ENCODE peak calls at places on chromosome 9, in eight cellular contexts. P is brain microvascular endothelial cell, E is neuronal stem cell, I is cardiac muscle cell, L is WERI-Rb-1, A is lung, G is GM23248, S is IMR-90. R is an unnamed sample. For H3K27me3, the result is how much of the 10 kb centered on the place peaks cover.

GRCh38 chr9:37555786-37556185 is 20.4 kb downstream of the FBXO10 start:
- DNase-seq in G (peak), P (peak), S (peak), I (peak), L (no peak), A (no peak), E (no peak), R (no peak)

GRCh38 chr9:35280394-35280793 is 118.6 kb downstream of the UNC13B start:
- DNase-seq in A (no peak), E (no peak), L (no peak), S (no peak), I (no peak), G (no peak), P (no peak), R (no peak)

GRCh38 chr9:27528886-27529315 is 713 bp downstream of the MOB3B start:
- DNase-seq in I (peak), G (peak), L (peak), S (no peak), P (no peak), A (no peak), E (peak), R (no peak)

GRCh38 chr9:8014987-8015682 is 215.6 kb upstream of the DMAC1 start:
- DNase-seq in I (no peak), G (no peak), E (no peak), A (no peak), S (no peak), L (no peak), P (no peak), R (no peak)

GRCh38 chr9:38482918-38483592 is 58.8 kb upstream of the IGFBPL1 start:
- DNase-seq in A (no peak), E (no peak), S (no peak), L (no peak), I (peak), P (no peak), G (no peak), R (peak)

GRCh38 chr9:87810691-87811178 is 71.9 kb upstream of the SPATA31E1 start:
- DNase-seq in P (no peak), A (no peak), S (no peak), G (no peak), L (no peak), E (no peak), I (no peak), R (no peak)

GRCh38 chr9:68844196-68844595 is 139.2 kb downstream of the PIP5K1B start:
- DNase-seq in P (no peak), E (no peak), A (no peak), L (no peak), S (no peak), I (no peak), G (no peak), R (no peak)

GRCh38 chr9:124786881-124787573 is 10.1 kb downstream of the OLFML2A start:
- DNase-seq in E (no peak), A (no peak), G (no peak), P (no peak), I (no peak), L (peak), S (no peak), R (peak)

GRCh38 chr9:123450096-123450495 is 94.1 kb downstream of the CRB2 start:
- DNase-seq in P (no peak), S (no peak), L (no peak), I (no peak), A (no peak), E (no peak), G (no peak), R (no peak)

GRCh38 chr9:17503196-17503595 is 75.7 kb upstream of the SH3GL2 start:
- DNase-seq in G (no peak), P (no peak), A (no peak), S (no peak), E (no peak), I (no peak), L (no peak), R (no peak)

GRCh38 chr9:134055981-134056461 is 11.8 kb downstream of the BRD3 start:
- DNase-seq in I (peak), S (peak), G (peak), P (no peak), A (peak), E (no peak), L (no peak), R (no peak)

GRCh38 chr9:73215249-73215648 is 63.6 kb downstream of the ANXA1 start:
- DNase-seq in L (no peak), P (no peak), A (no peak), G (no peak), E (no peak), S (no peak), I (no peak), R (no peak)

GRCh38 chr9:84111726-84112125 is 131.1 kb downstream of the RMI1 start:
- DNase-seq in A (no peak), L (no peak), I (peak), S (no peak), P (no peak), E (no peak), G (peak), R (peak)

GRCh38 chr9:113973226-113973625 is 97.1 kb downstream of the ZNF618 start:
- DNase-seq in I (no peak), P (no peak), A (no peak), L (no peak), S (no peak), E (no peak), G (no peak), R (peak)

GRCh38 chr9:92463989-92464388 is 18.3 kb downstream of the ASPN start:
- DNase-seq in G (peak), P (peak), S (peak), A (no peak), E (no peak), L (no peak), I (peak), R (no peak)

GRCh38 chr9:19411316-19411715 is 2.5 kb downstream of the ACER2 start:
- DNase-seq in P (peak), A (no peak), E (no peak), S (peak), L (no peak), G (peak), I (peak), R (no peak)

GRCh38 chr9:68844623-68845612 is 139.9 kb downstream of the PIP5K1B start:
- DNase-seq in L (peak), P (peak), G (peak), E (no peak), A (no peak), S (peak), I (peak), R (peak)

GRCh38 chr9:85859751-85860150 is 81.2 kb upstream of the NAA35 start:
- DNase-seq in L (no peak), I (no peak), A (no peak), S (no peak), P (no peak), G (no peak), E (no peak), R (no peak)
- H3K4me3 ChIP-seq in L (no peak), I (no peak), A (no peak), S (no peak), P (no peak), G (no peak), E (no peak), R (no peak)

DNA sequence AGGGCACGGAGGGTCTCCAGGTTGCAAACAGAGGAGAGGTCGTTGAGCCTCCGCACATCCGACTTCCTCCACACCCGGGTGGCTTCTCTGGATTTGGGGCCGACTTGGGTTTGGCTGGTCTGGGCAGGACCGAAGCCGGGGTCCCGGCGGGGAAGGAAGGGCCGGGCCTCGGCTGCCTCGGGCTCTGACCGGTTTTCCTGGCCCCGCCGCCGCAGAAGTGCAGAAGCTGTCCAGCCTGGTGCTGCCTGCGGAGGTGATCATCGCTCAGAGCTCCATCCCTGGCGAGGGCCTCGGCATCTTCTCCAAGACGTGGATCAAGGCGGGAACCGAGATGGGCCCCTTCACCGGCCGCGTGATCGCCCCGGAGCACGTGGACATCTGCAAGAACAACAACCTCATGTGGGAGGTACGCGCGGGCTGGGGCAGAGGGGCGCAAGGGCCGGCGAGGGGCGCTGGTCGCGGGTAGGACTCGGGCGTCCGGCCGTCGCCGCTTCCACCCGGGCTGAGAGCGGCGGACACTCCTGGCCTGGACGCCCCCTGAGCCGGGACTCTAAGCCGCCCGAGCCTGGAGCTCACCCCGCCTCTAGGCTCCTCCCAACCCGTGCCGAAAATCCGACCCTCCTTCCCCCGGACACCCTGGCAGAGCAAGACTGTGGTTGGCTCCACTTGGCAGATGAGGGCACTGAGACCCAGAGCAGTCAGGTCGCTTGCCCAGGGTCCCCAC is 2.2 kb downstream of the PRDM12 start:
- DNase-seq in A (no peak), I (no peak), P (no peak), S (no peak), L (no peak), G (no peak), E (no peak), R (peak)
- H3K27me3 ChIP-seq in A (under half), I (half or more), P (half or more), S (half or more), L (half or more), G (half or more), E (under half), R (under half)

GRCh38 chr9:4297151-4297794 is 2.6 kb downstream of the GLIS3 start:
- DNase-seq in L (peak), G (peak), A (peak), E (peak), P (peak), I (peak), S (peak), R (peak)
- H3K27ac ChIP-seq in L (no peak), G (peak), A (peak), E (peak), P (peak), I (no peak), S (peak), R (peak)

GRCh38 chr9:110578575-110578895 is 1.0 kb downstream of the SVEP1 start:
- DNase-seq in I (no peak), G (no peak), P (no peak), S (no peak), A (no peak), E (no peak), L (no peak), R (no peak)
- H3K4me3 ChIP-seq in I (peak), G (peak), P (peak), S (peak), A (peak), E (peak), L (no peak), R (no peak)

GRCh38 chr9:137141976-137142936 is 3.3 kb downstream of the GRIN1 start:
- DNase-seq in I (no peak), P (no peak), S (no peak), E (no peak), A (no peak), G (no peak), L (no peak), R (no peak)
- H3K27me3 ChIP-seq in I (half or more), P (under half), S (half or more), E (under half), A (under half), G (under half), L (under half), R (under half)

GRCh38 chr9:95729669-95730368 is 145.7 kb upstream of the ERCC6L2 start:
- DNase-seq in S (no peak), E (no peak), I (no peak), G (no peak), L (no peak), A (no peak), P (no peak), R (no peak)

GRCh38 chr9:95729066-95729465 is 146.4 kb upstream of the ERCC6L2 start:
- DNase-seq in A (no peak), S (no peak), P (no peak), L (no peak), G (no peak), I (no peak), E (no peak), R (no peak)

GRCh38 chr9:95733687-95734659 is 141.5 kb upstream of the ERCC6L2 start:
- DNase-seq in I (no peak), G (no peak), E (no peak), A (no peak), S (no peak), L (no peak), P (no peak), R (peak)

GRCh38 chr9:95732803-95733686 is 142.4 kb upstream of the ERCC6L2 start:
- DNase-seq in E (no peak), L (no peak), P (no peak), I (no peak), A (no peak), G (no peak), S (no peak), R (no peak)

GRCh38 chr9:95731876-95732275 is 143.6 kb upstream of the ERCC6L2 start:
- DNase-seq in E (no peak), P (no peak), L (no peak), S (no peak), I (no peak), A (no peak), G (no peak), R (no peak)
- H3K27ac ChIP-seq in E (no peak), P (no peak), L (no peak), S (no peak), I (no peak), A (no peak), G (no peak), R (no peak)